ENCODE peak calls at places on chromosome 15, in five cellular contexts. One of them, this sample, is unnamed.

GRCh38 chr15:76059320-76060097 is at the start of gene TMEM266:
- DNase-seq in fibroblast of lung: peak
- DNase-seq in aorta: peak
- DNase-seq in HFFc6: no peak
- DNase-seq in BE2C: peak
- DNase-seq in this sample: no peak

GRCh38 chr15:56978898-56979662 is 60.6 kb downstream of the TCF12 start:
- DNase-seq in fibroblast of lung: peak
- DNase-seq in aorta: no peak
- DNase-seq in HFFc6: peak
- DNase-seq in BE2C: no peak
- DNase-seq in this sample: no peak

GRCh38 chr15:83574345-83574744 is 79.6 kb upstream of the ADAMTSL3 start:
- DNase-seq in fibroblast of lung: no peak
- DNase-seq in aorta: no peak
- DNase-seq in HFFc6: no peak
- DNase-seq in BE2C: no peak
- DNase-seq in this sample: no peak

GRCh38 chr15:63322541-63322940 is 45.1 kb downstream of the APH1B start:
- DNase-seq in fibroblast of lung: no peak
- DNase-seq in aorta: no peak
- DNase-seq in HFFc6: no peak
- DNase-seq in BE2C: peak
- DNase-seq in this sample: no peak

GRCh38 chr15:65026756-65027155 is 2.7 kb downstream of the MTFMT start:
- DNase-seq in fibroblast of lung: no peak
- DNase-seq in aorta: no peak
- DNase-seq in HFFc6: no peak
- DNase-seq in BE2C: no peak
- DNase-seq in this sample: no peak

GRCh38 chr15:89472785-89473256 is 23.6 kb downstream of the RHCG start:
- DNase-seq in fibroblast of lung: peak
- DNase-seq in aorta: peak
- DNase-seq in HFFc6: peak
- DNase-seq in BE2C: peak
- DNase-seq in this sample: peak

GRCh38 chr15:83378921-83379561 is 68.1 kb upstream of the SH3GL3 start:
- DNase-seq in fibroblast of lung: no peak
- DNase-seq in aorta: no peak
- DNase-seq in HFFc6: no peak
- DNase-seq in BE2C: no peak
- DNase-seq in this sample: no peak

GRCh38 chr15:55343168-55343567 is 24.1 kb downstream of the PIGB start:
- DNase-seq in fibroblast of lung: no peak
- DNase-seq in aorta: no peak
- DNase-seq in HFFc6: peak
- DNase-seq in BE2C: peak
- DNase-seq in this sample: no peak

GRCh38 chr15:83282859-83283812 is 1.3 kb downstream of the BNC1 start:
- DNase-seq in fibroblast of lung: peak
- DNase-seq in aorta: peak
- DNase-seq in HFFc6: peak
- DNase-seq in BE2C: no peak
- DNase-seq in this sample: no peak

GRCh38 chr15:68809517-68809916 is 11.2 kb downstream of the ANP32A start:
- DNase-seq in fibroblast of lung: no peak
- DNase-seq in aorta: no peak
- DNase-seq in HFFc6: no peak
- DNase-seq in BE2C: no peak
- DNase-seq in this sample: no peak

GRCh38 chr15:31302778-31303433 is 23.7 kb upstream of the KLF13 start:
- DNase-seq in fibroblast of lung: no peak
- DNase-seq in aorta: no peak
- DNase-seq in HFFc6: no peak
- DNase-seq in BE2C: no peak
- DNase-seq in this sample: no peak

GRCh38 chr15:88613074-88613944 is 7.8 kb upstream of the AEN start:
- DNase-seq in fibroblast of lung: no peak
- DNase-seq in aorta: no peak
- DNase-seq in HFFc6: peak
- DNase-seq in BE2C: no peak
- DNase-seq in this sample: no peak

GRCh38 chr15:80549191-80549590 is 145.0 kb downstream of the ARNT2 start:
- DNase-seq in fibroblast of lung: peak
- DNase-seq in aorta: no peak
- DNase-seq in HFFc6: peak
- DNase-seq in BE2C: no peak
- DNase-seq in this sample: no peak

GRCh38 chr15:42914728-42915497 is 5.7 kb downstream of the TTBK2 start:
- DNase-seq in fibroblast of lung: peak
- DNase-seq in aorta: no peak
- DNase-seq in HFFc6: no peak
- DNase-seq in BE2C: no peak
- DNase-seq in this sample: no peak

GRCh38 chr15:64911317-64912186 is at the start of gene ANKDD1A:
- DNase-seq in fibroblast of lung: peak
- DNase-seq in aorta: peak
- DNase-seq in HFFc6: no peak
- DNase-seq in BE2C: peak
- DNase-seq in this sample: peak

GRCh38 chr15:63446260-63446659 is 58.1 kb upstream of the USP3 start:
- DNase-seq in fibroblast of lung: no peak
- DNase-seq in aorta: no peak
- DNase-seq in HFFc6: no peak
- DNase-seq in BE2C: no peak
- DNase-seq in this sample: no peak

GRCh38 chr15:69665641-69666091 is 213.0 kb downstream of the RPLP1 start:
- DNase-seq in fibroblast of lung: no peak
- DNase-seq in aorta: no peak
- DNase-seq in HFFc6: no peak
- DNase-seq in BE2C: no peak
- DNase-seq in this sample: no peak

GRCh38 chr15:67024322-67024997 is 40.9 kb upstream of the SMAD3 start:
- DNase-seq in fibroblast of lung: peak
- DNase-seq in aorta: no peak
- DNase-seq in HFFc6: peak
- DNase-seq in BE2C: peak
- DNase-seq in this sample: peak

GRCh38 chr15:93034512-93034911 is 54.5 kb downstream of the RGMA start:
- DNase-seq in fibroblast of lung: no peak
- DNase-seq in aorta: no peak
- DNase-seq in HFFc6: no peak
- DNase-seq in BE2C: no peak
- DNase-seq in this sample: peak

GRCh38 chr15:92900712-92901052 is 558 bp downstream of the CHD2 start:
- DNase-seq in fibroblast of lung: peak
- DNase-seq in aorta: no peak
- DNase-seq in HFFc6: no peak
- DNase-seq in BE2C: no peak
- DNase-seq in this sample: no peak

GRCh38 chr15:29677871-29678431 is 144.3 kb downstream of the TJP1 start:
- DNase-seq in fibroblast of lung: no peak
- DNase-seq in aorta: no peak
- DNase-seq in HFFc6: no peak
- DNase-seq in BE2C: no peak
- DNase-seq in this sample: no peak

GRCh38 chr15:73872370-73872769 is 994 bp upstream of the TBC1D21 start:
- DNase-seq in fibroblast of lung: no peak
- DNase-seq in aorta: no peak
- DNase-seq in HFFc6: peak
- DNase-seq in BE2C: no peak
- DNase-seq in this sample: no peak

GRCh38 chr15:80730395-80730794 is 35.3 kb downstream of the ABHD17C start:
- DNase-seq in fibroblast of lung: no peak
- DNase-seq in aorta: no peak
- DNase-seq in HFFc6: no peak
- DNase-seq in BE2C: no peak
- DNase-seq in this sample: no peak

GRCh38 chr15:83318861-83319415 is 34.5 kb upstream of the BNC1 start:
- DNase-seq in fibroblast of lung: no peak
- DNase-seq in aorta: no peak
- DNase-seq in HFFc6: no peak
- DNase-seq in BE2C: no peak
- DNase-seq in this sample: no peak

GRCh38 chr15:77413687-77414349 is 6.1 kb downstream of the PEAK1 start:
- DNase-seq in fibroblast of lung: no peak
- DNase-seq in aorta: no peak
- DNase-seq in HFFc6: no peak
- DNase-seq in BE2C: no peak
- DNase-seq in this sample: no peak

GRCh38 chr15:71002321-71002720 is 109.7 kb downstream of the LRRC49 start:
- DNase-seq in fibroblast of lung: peak
- DNase-seq in aorta: no peak
- DNase-seq in HFFc6: no peak
- DNase-seq in BE2C: no peak
- DNase-seq in this sample: no peak

GRCh38 chr15:67181221-67181639 is 73.2 kb downstream of the AAGAB start:
- DNase-seq in fibroblast of lung: no peak
- DNase-seq in aorta: no peak
- DNase-seq in HFFc6: no peak
- DNase-seq in BE2C: no peak
- DNase-seq in this sample: peak

GRCh38 chr15:50411870-50412269 is 12.3 kb upstream of the USP8 start:
- DNase-seq in fibroblast of lung: no peak
- DNase-seq in aorta: no peak
- DNase-seq in HFFc6: no peak
- DNase-seq in BE2C: no peak
- DNase-seq in this sample: no peak

GRCh38 chr15:40096094-40096876 is 12.4 kb downstream of the BMF start:
- DNase-seq in fibroblast of lung: no peak
- DNase-seq in aorta: no peak
- DNase-seq in HFFc6: no peak
- DNase-seq in BE2C: no peak
- DNase-seq in this sample: peak

GRCh38 chr15:69468241-69469121 is 15.9 kb downstream of the RPLP1 start:
- DNase-seq in fibroblast of lung: no peak
- DNase-seq in aorta: no peak
- DNase-seq in HFFc6: peak
- DNase-seq in BE2C: peak
- DNase-seq in this sample: peak

GRCh38 chr15:71251548-71252035 is 136.3 kb downstream of the THSD4 start:
- DNase-seq in fibroblast of lung: no peak
- DNase-seq in aorta: no peak
- DNase-seq in HFFc6: peak
- DNase-seq in BE2C: peak
- DNase-seq in this sample: no peak

GRCh38 chr15:61598655-61599054 is 369.6 kb upstream of the RORA start:
- DNase-seq in fibroblast of lung: no peak
- DNase-seq in aorta: no peak
- DNase-seq in HFFc6: no peak
- DNase-seq in BE2C: no peak
- DNase-seq in this sample: no peak

GRCh38 chr15:53978248-53978906 is at the start of gene UNC13C:
- DNase-seq in fibroblast of lung: peak
- DNase-seq in aorta: peak
- DNase-seq in HFFc6: no peak
- DNase-seq in BE2C: peak
- DNase-seq in this sample: peak

GRCh38 chr15:80567721-80568157 is 127.4 kb upstream of the ABHD17C start:
- DNase-seq in fibroblast of lung: peak
- DNase-seq in aorta: no peak
- DNase-seq in HFFc6: peak
- DNase-seq in BE2C: peak
- DNase-seq in this sample: no peak

GRCh38 chr15:42891569-42891968 is 29.0 kb downstream of the TTBK2 start:
- DNase-seq in fibroblast of lung: peak
- DNase-seq in aorta: no peak
- DNase-seq in HFFc6: no peak
- DNase-seq in BE2C: no peak
- DNase-seq in this sample: no peak

GRCh38 chr15:37059051-37059450 is 41.3 kb downstream of the MEIS2 start:
- DNase-seq in fibroblast of lung: peak
- DNase-seq in aorta: no peak
- DNase-seq in HFFc6: peak
- DNase-seq in BE2C: no peak
- DNase-seq in this sample: no peak

GRCh38 chr15:98654790-98655360 is 6.5 kb downstream of the IGF1R start:
- DNase-seq in fibroblast of lung: no peak
- DNase-seq in aorta: no peak
- DNase-seq in HFFc6: no peak
- DNase-seq in BE2C: no peak
- DNase-seq in this sample: no peak

This sample was measured in sciatic nerve.